ENCODE peak calls at places on chromosomes 2 and 18, in nine cellular contexts. One of them, this sample, is unnamed.

GRCh38 chr18:57542126-57542525 is 44.4 kb downstream of the FECH start:
- DNase-seq in GM04504: peak
- DNase-seq in astrocyte of the hippocampus: peak
- DNase-seq in kidney tubule cell: peak
- DNase-seq in stimulated activated CD4-positive, alpha-beta T cell treated with anti-CD3 and anti-CD28 coated beads, Interleukin-12 subunit alpha, Interleukin-12 subunit beta, amount 100 ng/mL, for 48 hours: no peak
- DNase-seq in activated effector memory CD4-positive, alpha-beta T cell treated with anti-CD3 and anti-CD28 coated beads, Interleukin-2, amount 50 U/mL, for 16 hours: no peak
- DNase-seq in suprapubic skin: no peak
- DNase-seq in Calu3: no peak
- DNase-seq in iPS-NIHi11: no peak
- DNase-seq in this sample: no peak

GRCh38 chr2:54999182-54999581 is 51.1 kb downstream of the RTN4 start:
- DNase-seq in GM04504: peak
- DNase-seq in astrocyte of the hippocampus: peak
- DNase-seq in kidney tubule cell: no peak
- DNase-seq in stimulated activated CD4-positive, alpha-beta T cell treated with anti-CD3 and anti-CD28 coated beads, Interleukin-12 subunit alpha, Interleukin-12 subunit beta, amount 100 ng/mL, for 48 hours: no peak
- DNase-seq in activated effector memory CD4-positive, alpha-beta T cell treated with anti-CD3 and anti-CD28 coated beads, Interleukin-2, amount 50 U/mL, for 16 hours: no peak
- DNase-seq in suprapubic skin: no peak
- DNase-seq in Calu3: no peak
- DNase-seq in iPS-NIHi11: no peak
- DNase-seq in this sample: no peak

GRCh38 chr2:16405551-16405950 is 260.1 kb downstream of the CYRIA start:
- DNase-seq in GM04504: no peak
- DNase-seq in astrocyte of the hippocampus: no peak
- DNase-seq in kidney tubule cell: no peak
- DNase-seq in stimulated activated CD4-positive, alpha-beta T cell treated with anti-CD3 and anti-CD28 coated beads, Interleukin-12 subunit alpha, Interleukin-12 subunit beta, amount 100 ng/mL, for 48 hours: no peak
- DNase-seq in activated effector memory CD4-positive, alpha-beta T cell treated with anti-CD3 and anti-CD28 coated beads, Interleukin-2, amount 50 U/mL, for 16 hours: no peak
- DNase-seq in suprapubic skin: no peak
- DNase-seq in Calu3: no peak
- DNase-seq in iPS-NIHi11: no peak
- DNase-seq in this sample: no peak

GRCh38 chr2:95343429-95344207 is 46.5 kb downstream of the KCNIP3 start:
- DNase-seq in GM04504: no peak
- DNase-seq in astrocyte of the hippocampus: no peak
- DNase-seq in kidney tubule cell: peak
- DNase-seq in stimulated activated CD4-positive, alpha-beta T cell treated with anti-CD3 and anti-CD28 coated beads, Interleukin-12 subunit alpha, Interleukin-12 subunit beta, amount 100 ng/mL, for 48 hours: no peak
- DNase-seq in activated effector memory CD4-positive, alpha-beta T cell treated with anti-CD3 and anti-CD28 coated beads, Interleukin-2, amount 50 U/mL, for 16 hours: peak
- DNase-seq in suprapubic skin: peak
- DNase-seq in Calu3: no peak
- DNase-seq in iPS-NIHi11: no peak
- DNase-seq in this sample: no peak

GRCh38 chr18:41643427-41643826 is 311.6 kb upstream of the PIK3C3 start:
- DNase-seq in GM04504: no peak
- DNase-seq in astrocyte of the hippocampus: no peak
- DNase-seq in kidney tubule cell: no peak
- DNase-seq in stimulated activated CD4-positive, alpha-beta T cell treated with anti-CD3 and anti-CD28 coated beads, Interleukin-12 subunit alpha, Interleukin-12 subunit beta, amount 100 ng/mL, for 48 hours: no peak
- DNase-seq in activated effector memory CD4-positive, alpha-beta T cell treated with anti-CD3 and anti-CD28 coated beads, Interleukin-2, amount 50 U/mL, for 16 hours: no peak
- DNase-seq in suprapubic skin: no peak
- DNase-seq in Calu3: no peak
- DNase-seq in iPS-NIHi11: no peak
- DNase-seq in this sample: no peak

GRCh38 chr2:195202163-195202845 is 454.7 kb upstream of the SLC39A10 start:
- DNase-seq in GM04504: no peak
- DNase-seq in astrocyte of the hippocampus: peak
- DNase-seq in kidney tubule cell: peak
- DNase-seq in stimulated activated CD4-positive, alpha-beta T cell treated with anti-CD3 and anti-CD28 coated beads, Interleukin-12 subunit alpha, Interleukin-12 subunit beta, amount 100 ng/mL, for 48 hours: no peak
- DNase-seq in activated effector memory CD4-positive, alpha-beta T cell treated with anti-CD3 and anti-CD28 coated beads, Interleukin-2, amount 50 U/mL, for 16 hours: no peak
- DNase-seq in suprapubic skin: no peak
- DNase-seq in Calu3: no peak
- DNase-seq in iPS-NIHi11: no peak
- DNase-seq in this sample: no peak

GRCh38 chr2:97992836-97993825 is 2.6 kb downstream of the TMEM131 start:
- DNase-seq in GM04504: no peak
- DNase-seq in astrocyte of the hippocampus: no peak
- DNase-seq in kidney tubule cell: peak
- DNase-seq in stimulated activated CD4-positive, alpha-beta T cell treated with anti-CD3 and anti-CD28 coated beads, Interleukin-12 subunit alpha, Interleukin-12 subunit beta, amount 100 ng/mL, for 48 hours: no peak
- DNase-seq in activated effector memory CD4-positive, alpha-beta T cell treated with anti-CD3 and anti-CD28 coated beads, Interleukin-2, amount 50 U/mL, for 16 hours: no peak
- DNase-seq in suprapubic skin: no peak
- DNase-seq in Calu3: no peak
- DNase-seq in iPS-NIHi11: no peak
- DNase-seq in this sample: no peak

GRCh38 chr2:133489641-133490411 is 78.4 kb downstream of the NCKAP5 start:
- DNase-seq in GM04504: peak
- DNase-seq in astrocyte of the hippocampus: no peak
- DNase-seq in kidney tubule cell: no peak
- DNase-seq in stimulated activated CD4-positive, alpha-beta T cell treated with anti-CD3 and anti-CD28 coated beads, Interleukin-12 subunit alpha, Interleukin-12 subunit beta, amount 100 ng/mL, for 48 hours: no peak
- DNase-seq in activated effector memory CD4-positive, alpha-beta T cell treated with anti-CD3 and anti-CD28 coated beads, Interleukin-2, amount 50 U/mL, for 16 hours: no peak
- DNase-seq in suprapubic skin: peak
- DNase-seq in Calu3: no peak
- DNase-seq in iPS-NIHi11: no peak
- DNase-seq in this sample: no peak

GRCh38 chr2:71303849-71304248 is 27.7 kb upstream of the ZNF638 start:
- DNase-seq in GM04504: no peak
- DNase-seq in astrocyte of the hippocampus: no peak
- DNase-seq in kidney tubule cell: peak
- DNase-seq in stimulated activated CD4-positive, alpha-beta T cell treated with anti-CD3 and anti-CD28 coated beads, Interleukin-12 subunit alpha, Interleukin-12 subunit beta, amount 100 ng/mL, for 48 hours: no peak
- DNase-seq in activated effector memory CD4-positive, alpha-beta T cell treated with anti-CD3 and anti-CD28 coated beads, Interleukin-2, amount 50 U/mL, for 16 hours: no peak
- DNase-seq in suprapubic skin: no peak
- DNase-seq in Calu3: no peak
- DNase-seq in iPS-NIHi11: no peak
- DNase-seq in this sample: no peak

GRCh38 chr18:10047237-10047636 is 133.4 kb downstream of the VAPA start:
- DNase-seq in GM04504: peak
- DNase-seq in astrocyte of the hippocampus: peak
- DNase-seq in kidney tubule cell: no peak
- DNase-seq in stimulated activated CD4-positive, alpha-beta T cell treated with anti-CD3 and anti-CD28 coated beads, Interleukin-12 subunit alpha, Interleukin-12 subunit beta, amount 100 ng/mL, for 48 hours: no peak
- DNase-seq in activated effector memory CD4-positive, alpha-beta T cell treated with anti-CD3 and anti-CD28 coated beads, Interleukin-2, amount 50 U/mL, for 16 hours: no peak
- DNase-seq in suprapubic skin: no peak
- DNase-seq in Calu3: no peak
- DNase-seq in iPS-NIHi11: no peak
- DNase-seq in this sample: no peak

GRCh38 chr2:204264068-204264693 is 281.1 kb upstream of the PARD3B start:
- DNase-seq in GM04504: no peak
- DNase-seq in astrocyte of the hippocampus: no peak
- DNase-seq in kidney tubule cell: no peak
- DNase-seq in stimulated activated CD4-positive, alpha-beta T cell treated with anti-CD3 and anti-CD28 coated beads, Interleukin-12 subunit alpha, Interleukin-12 subunit beta, amount 100 ng/mL, for 48 hours: no peak
- DNase-seq in activated effector memory CD4-positive, alpha-beta T cell treated with anti-CD3 and anti-CD28 coated beads, Interleukin-2, amount 50 U/mL, for 16 hours: no peak
- DNase-seq in suprapubic skin: no peak
- DNase-seq in Calu3: no peak
- DNase-seq in iPS-NIHi11: no peak
- DNase-seq in this sample: no peak

GRCh38 chr2:101858246-101858645 is 133.5 kb upstream of the IL1R2 start:
- DNase-seq in GM04504: no peak
- DNase-seq in astrocyte of the hippocampus: no peak
- DNase-seq in kidney tubule cell: peak
- DNase-seq in stimulated activated CD4-positive, alpha-beta T cell treated with anti-CD3 and anti-CD28 coated beads, Interleukin-12 subunit alpha, Interleukin-12 subunit beta, amount 100 ng/mL, for 48 hours: no peak
- DNase-seq in activated effector memory CD4-positive, alpha-beta T cell treated with anti-CD3 and anti-CD28 coated beads, Interleukin-2, amount 50 U/mL, for 16 hours: no peak
- DNase-seq in suprapubic skin: no peak
- DNase-seq in Calu3: no peak
- DNase-seq in iPS-NIHi11: no peak
- DNase-seq in this sample: no peak